ENCODE peak calls at places on chromosome 15, in eight cellular contexts. E is mammary epithelial cell; I is HuH-7.5; Y is AG04449; S is amniotic stem cell; K is effector memory CD4-positive, alpha-beta T cell; H is stimulated activated CD4-positive, alpha-beta T cell treated with anti-CD3 and anti-CD28 coated beads, Interleukin-2, amount 100 ng/mL, for 48 hours; O is cardiac fibroblast. R is an unnamed sample.

GRCh38 chr15:38612159-38612863 is 47.7 kb upstream of the RASGRP1 start:
- DNase-seq in E (no peak), I (no peak), Y (no peak), S (no peak), K (no peak), H (peak; percentile 54), O (no peak), R (no peak)

GRCh38 chr15:55856506-55856905 is 113.6 kb upstream of the PRTG start:
- DNase-seq in E (no peak), I (no peak), Y (no peak), S (no peak), K (no peak), H (no peak), O (peak; percentile 54), R (no peak)

GRCh38 chr15:43275736-43276562 is 9.2 kb upstream of the TGM5 start:
- DNase-seq in E (peak; percentile 7), I (no peak), Y (no peak), S (no peak), K (no peak), H (no peak), O (no peak), R (no peak)

GRCh38 chr15:69526086-69526485 is 73.5 kb downstream of the RPLP1 start:
- DNase-seq in E (no peak), I (no peak), Y (no peak), S (no peak), K (no peak), H (no peak), O (no peak), R (no peak)

GRCh38 chr15:78997981-78998499 is 53.2 kb upstream of the CTSH start:
- DNase-seq in E (no peak), I (no peak), Y (no peak), S (no peak), K (no peak), H (no peak), O (no peak), R (peak; percentile 27)

GRCh38 chr15:51580385-51580784 is 42.2 kb downstream of the DMXL2 start:
- DNase-seq in E (no peak), I (no peak), Y (no peak), S (no peak), K (no peak), H (no peak), O (no peak), R (no peak)

GRCh38 chr15:89912674-89913396 is at the start of gene ARPIN:
- DNase-seq in E (peak; percentile 30), I (peak; percentile 78), Y (no peak), S (no peak), K (no peak), H (no peak), O (peak; percentile 43), R (peak; percentile 60)

GRCh38 chr15:85582719-85583089 is 202.3 kb downstream of the AKAP13 start:
- DNase-seq in E (no peak), I (no peak), Y (no peak), S (no peak), K (peak; percentile 52), H (peak; percentile 47), O (peak; percentile 71), R (no peak)

GRCh38 chr15:40096094-40096876 is 12.4 kb downstream of the BMF start:
- DNase-seq in E (no peak), I (no peak), Y (no peak), S (no peak), K (no peak), H (no peak), O (no peak), R (no peak)

GRCh38 chr15:45205192-45205591 is 17.4 kb upstream of the SHF start:
- DNase-seq in E (peak; percentile 57), I (peak; percentile 64), Y (no peak), S (peak; percentile 14), K (no peak), H (peak; percentile 64), O (peak; percentile 76), R (peak; percentile 43)

GRCh38 chr15:90610220-90610619 is 80.5 kb downstream of the CRTC3 start:
- DNase-seq in E (no peak), I (no peak), Y (peak; percentile 24), S (no peak), K (no peak), H (no peak), O (peak; percentile 86), R (no peak)

GRCh38 chr15:92629276-92629974 is 26.1 kb downstream of the FAM174B start:
- DNase-seq in E (peak; percentile 65), I (no peak), Y (no peak), S (no peak), K (no peak), H (no peak), O (no peak), R (no peak)

GRCh38 chr15:51621917-51622268 is 678 bp downstream of the DMXL2 start:
- DNase-seq in E (peak; percentile 68), I (peak; percentile 45), Y (no peak), S (peak; percentile 22), K (no peak), H (peak; percentile 12), O (peak; percentile 74), R (peak; percentile 74)

GRCh38 chr15:58444658-58445332 is 13.0 kb downstream of the LIPC start:
- DNase-seq in E (no peak), I (no peak), Y (no peak), S (no peak), K (no peak), H (no peak), O (no peak), R (no peak)

GRCh38 chr15:81155375-81156218 is 21.5 kb downstream of the CFAP161 start:
- DNase-seq in E (peak; percentile 63), I (peak; percentile 20), Y (no peak), S (no peak), K (no peak), H (no peak), O (peak; percentile 85), R (peak; percentile 91)

GRCh38 chr15:75578206-75578947 is 738 bp downstream of the PTPN9 start:
- DNase-seq in E (peak; percentile 14), I (peak; percentile 51), Y (no peak), S (no peak), K (no peak), H (peak; percentile 21), O (no peak), R (peak; percentile 32)

R was measured in G401.